ENCODE peak calls at places on chromosomes 5 and 9, in nine cellular contexts. I, O, F, M, Z, N, U, K and D are unnamed samples.

GRCh38 chr5:148653271-148653839 is 972 bp downstream of the HTR4 start:
- DNase-seq in O (no peak), K (no peak), F (no peak), M (peak), I (no peak), Z (no peak), U (no peak), N (no peak), D (no peak)

GRCh38 chr9:124183772-124184171 is 74.0 kb upstream of the NEK6 start:
- DNase-seq in N (no peak), Z (no peak), I (no peak), F (no peak), U (peak), K (peak), O (no peak), M (no peak), D (no peak)

GRCh38 chr5:128927644-128928043 is 37.6 kb upstream of the SLC27A6 start:
- DNase-seq in N (no peak), K (no peak), U (no peak), I (no peak), O (no peak), M (no peak), F (no peak), Z (no peak), D (no peak)

GRCh38 chr5:159030357-159030756 is 69.4 kb downstream of the EBF1 start:
- DNase-seq in F (no peak), I (no peak), O (no peak), Z (no peak), N (no peak), M (no peak), K (no peak), U (no peak), D (no peak)

GRCh38 chr5:99058466-99058865 is 129.7 kb upstream of the CHD1 start:
- DNase-seq in N (no peak), M (no peak), I (no peak), Z (no peak), U (no peak), F (no peak), K (no peak), O (no peak), D (no peak)

GRCh38 chr9:80004687-80005086 is 432.9 kb downstream of the TLE4 start:
- DNase-seq in M (no peak), F (no peak), K (no peak), Z (no peak), N (no peak), O (no peak), I (no peak), U (no peak), D (no peak)

GRCh38 chr9:124602204-124602603 is 95.0 kb upstream of the NR5A1 start:
- DNase-seq in Z (no peak), O (no peak), M (no peak), N (peak), U (no peak), I (no peak), F (no peak), K (no peak), D (no peak)

GRCh38 chr9:91802391-91802790 is 147.6 kb downstream of the ROR2 start:
- DNase-seq in K (no peak), M (peak), Z (no peak), F (no peak), I (no peak), U (no peak), O (no peak), N (no peak), D (no peak)

GRCh38 chr5:10295619-10296326 is 11.9 kb downstream of the CMBL start:
- DNase-seq in F (no peak), U (no peak), O (no peak), K (no peak), I (peak), N (no peak), Z (no peak), M (no peak), D (no peak)

GRCh38 chr9:69578026-69578425 is 94.1 kb downstream of the APBA1 start:
- DNase-seq in K (no peak), F (no peak), N (no peak), M (no peak), Z (no peak), I (no peak), U (no peak), O (no peak), D (no peak)

GRCh38 chr5:158943057-158943456 is 156.7 kb downstream of the EBF1 start:
- DNase-seq in K (no peak), O (no peak), N (peak), M (no peak), U (no peak), I (no peak), Z (peak), F (peak), D (no peak)

GRCh38 chr5:80885698-80886000 is 74.5 kb upstream of the RASGRF2 start:
- DNase-seq in Z (no peak), U (no peak), N (peak), M (no peak), O (no peak), I (no peak), K (no peak), F (no peak), D (no peak)

GRCh38 chr9:15553528-15553898 is 670 bp downstream of the CCDC171 start:
- DNase-seq in M (no peak), O (no peak), I (no peak), N (no peak), K (no peak), Z (no peak), F (no peak), U (no peak), D (no peak)

GRCh38 chr5:97078958-97079357 is 63.5 kb downstream of the LIX1 start:
- DNase-seq in Z (no peak), K (no peak), F (no peak), U (no peak), N (no peak), O (no peak), I (no peak), M (no peak), D (no peak)

GRCh38 chr9:19074836-19075235 is 25.6 kb downstream of the RRAGA start:
- DNase-seq in U (no peak), K (no peak), F (no peak), M (no peak), I (no peak), N (no peak), O (no peak), Z (no peak), D (no peak)

GRCh38 chr5:177568326-177568725 is 14.0 kb upstream of the FAM193B start:
- DNase-seq in O (no peak), I (no peak), M (no peak), U (no peak), Z (no peak), K (no peak), N (no peak), F (no peak), D (no peak)

GRCh38 chr5:87300744-87301143 is 33.1 kb downstream of the RASA1 start:
- DNase-seq in O (no peak), I (no peak), N (peak), K (no peak), F (no peak), M (no peak), U (no peak), Z (no peak), D (peak)

GRCh38 chr5:142703153-142703552 is 17.3 kb upstream of the FGF1 start:
- DNase-seq in I (no peak), N (no peak), U (no peak), F (no peak), M (no peak), K (no peak), O (no peak), Z (no peak), D (no peak)

GRCh38 chr5:136062563-136063274 is 33.9 kb downstream of the TGFBI start:
- DNase-seq in K (no peak), U (no peak), F (no peak), N (peak), M (no peak), I (no peak), O (no peak), Z (no peak), D (peak)

GRCh38 chr5:67612961-67613360 is 416.4 kb upstream of the CD180 start:
- DNase-seq in U (no peak), F (no peak), M (no peak), K (no peak), O (no peak), I (no peak), N (no peak), Z (no peak), D (no peak)

GRCh38 chr9:136941231-136942111 is 3.1 kb downstream of the FBXW5 start:
- DNase-seq in F (no peak), I (no peak), K (no peak), M (no peak), Z (peak), O (peak), N (no peak), U (no peak), D (peak)

GRCh38 chr5:93579561-93580386 is 1.2 kb downstream of the NR2F1-AS1 start:
- DNase-seq in U (no peak), O (no peak), M (peak), I (no peak), K (peak), Z (peak), F (no peak), N (peak), D (no peak)

GRCh38 chr5:87499478-87500410 is 87.0 kb upstream of the CCNH start:
- DNase-seq in O (no peak), M (no peak), I (no peak), F (no peak), N (no peak), K (peak), U (no peak), Z (no peak), D (no peak)

GRCh38 chr5:156914371-156914737 is 48.7 kb downstream of the TIMD4 start:
- DNase-seq in M (no peak), O (no peak), N (no peak), F (no peak), U (no peak), I (no peak), Z (no peak), K (peak), D (no peak)

GRCh38 chr5:85109616-85110015 is 724.9 kb upstream of the EDIL3 start:
- DNase-seq in I (no peak), F (no peak), Z (no peak), O (no peak), U (no peak), M (no peak), N (no peak), K (no peak), D (no peak)

GRCh38 chr9:128987800-128988199 is 40.3 kb downstream of the NUP188 start:
- DNase-seq in N (no peak), M (no peak), U (no peak), I (no peak), K (no peak), F (no peak), Z (no peak), O (no peak), D (no peak)

GRCh38 chr5:133398646-133399081 is 213.7 kb downstream of the FSTL4 start:
- DNase-seq in U (no peak), Z (no peak), I (no peak), O (no peak), N (no peak), F (no peak), K (no peak), M (no peak), D (no peak)

GRCh38 chr9:108850293-108850897 is 5.4 kb downstream of the ACTL7B start:
- DNase-seq in M (no peak), N (peak), U (no peak), F (no peak), K (no peak), O (no peak), Z (no peak), I (no peak), D (no peak)

GRCh38 chr5:76345582-76345981 is 57.5 kb upstream of the IQGAP2 start:
- DNase-seq in U (no peak), I (no peak), M (no peak), K (no peak), Z (no peak), N (peak), O (no peak), F (no peak), D (no peak)

GRCh38 chr5:140189977-140190867 is 15.2 kb downstream of the CYSTM1 start:
- DNase-seq in O (no peak), F (no peak), Z (no peak), N (no peak), M (no peak), K (no peak), I (no peak), U (no peak), D (no peak)

GRCh38 chr9:114339130-114339908 is 9.7 kb downstream of the ORM2 start:
- DNase-seq in O (no peak), K (peak), Z (peak), U (peak), F (no peak), I (peak), N (peak), M (peak), D (peak)

GRCh38 chr5:65961644-65962043 is 35.3 kb downstream of the ERBIN start:
- DNase-seq in I (no peak), K (no peak), F (no peak), Z (no peak), M (no peak), O (no peak), N (no peak), U (no peak), D (no peak)

GRCh38 chr9:73056245-73056644 is 95.4 kb upstream of the ANXA1 start:
- DNase-seq in K (no peak), F (no peak), M (no peak), Z (no peak), U (no peak), O (no peak), N (no peak), I (no peak), D (no peak)
- TF ChIP-seq POLR2A in K (no peak), F (no peak), M (no peak), Z (no peak), U (no peak), O (no peak), N (no peak), I (no peak), D (no peak)

GRCh38 chr9:27835286-27835685 is 262.0 kb upstream of the C9orf72 start:
- DNase-seq in U (no peak), F (no peak), O (no peak), K (no peak), N (no peak), M (no peak), Z (no peak), I (no peak), D (no peak)
- TF ChIP-seq EP300 in U (no peak), F (no peak), O (no peak), K (no peak), N (no peak), M (no peak), Z (no peak), I (no peak), D (no peak)

DNA sequence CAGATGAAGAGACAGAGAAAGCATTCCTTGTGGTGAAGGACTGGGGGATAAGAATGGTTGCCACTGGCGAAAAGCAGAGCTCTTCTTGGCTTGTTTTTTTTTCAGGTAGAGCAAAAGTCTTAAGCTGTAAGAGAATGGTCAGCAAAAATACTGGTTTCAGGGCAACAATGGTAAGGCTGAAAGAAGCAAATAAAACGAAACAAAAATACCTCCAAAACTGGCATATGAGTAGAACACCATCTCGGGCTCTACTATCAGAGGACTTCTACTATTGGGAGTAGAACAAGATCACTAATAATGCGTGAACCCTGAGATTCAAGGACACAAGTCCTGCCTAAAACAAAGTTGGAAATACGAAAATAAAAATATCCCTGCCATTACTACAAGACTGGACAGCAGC is 1823.2 kb upstream of the CDH6 start:
- DNase-seq in M (no peak), F (no peak), O (no peak), U (no peak), Z (no peak), I (no peak), N (no peak), K (no peak), D (no peak)
- H3K27ac ChIP-seq in M (no peak), F (no peak), O (no peak), U (no peak), Z (no peak), I (no peak), N (no peak), K (no peak), D (no peak)

DNA sequence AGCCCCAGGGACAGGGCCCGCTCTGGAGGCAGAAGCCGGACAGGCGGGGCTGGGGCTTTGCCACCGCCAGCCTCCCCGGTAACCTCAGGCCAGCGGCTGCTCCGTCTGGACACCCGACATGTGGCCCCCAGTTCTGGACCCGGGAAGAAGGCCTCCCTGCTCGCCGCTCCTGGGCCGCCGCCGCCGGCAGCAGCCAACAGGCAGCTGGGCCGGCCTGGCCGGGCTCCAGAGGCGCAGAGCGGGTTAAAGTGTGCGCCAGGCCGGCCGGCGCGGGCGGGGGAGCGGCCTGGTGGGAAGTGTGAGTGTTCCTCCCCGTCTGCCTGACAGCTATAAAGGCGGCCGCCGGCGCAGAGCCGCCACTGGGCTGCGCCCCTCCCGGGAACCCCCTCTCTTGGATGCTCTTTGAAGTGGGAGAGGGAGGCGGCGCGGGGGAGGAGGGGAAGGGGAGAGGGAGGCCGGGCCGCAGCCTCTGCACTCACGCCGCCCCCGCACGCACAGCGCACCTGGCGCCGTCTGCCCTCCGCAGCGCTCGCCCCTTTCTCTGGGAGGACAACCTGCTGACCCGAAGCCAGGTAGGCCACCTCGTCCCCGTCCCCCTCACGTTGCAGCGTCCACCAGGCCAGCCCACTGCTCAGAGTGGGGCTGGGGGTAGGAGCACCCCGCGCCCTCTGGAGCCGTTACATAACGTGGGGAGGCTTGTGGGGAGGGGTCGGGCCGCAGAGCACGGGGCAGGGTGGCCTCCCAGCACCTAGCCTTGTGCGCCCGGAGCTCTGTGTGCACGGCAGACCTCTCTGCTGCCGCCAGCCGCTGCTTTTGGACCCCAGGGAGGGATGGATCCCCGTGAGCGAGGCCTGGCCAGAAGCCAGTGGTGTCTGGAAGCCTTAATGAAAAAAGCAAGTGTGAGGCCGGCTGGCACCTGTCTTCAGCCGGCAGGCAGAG is at the start of gene ADAMTSL2:
- DNase-seq in M (peak), K (peak), Z (peak), O (no peak), U (peak), N (no peak), I (peak), F (no peak), D (peak)
- TF ChIP-seq POLR2A in M (no peak), K (no peak), Z (no peak), O (no peak), U (no peak), N (no peak), I (no peak), F (no peak), D (no peak)

DNA sequence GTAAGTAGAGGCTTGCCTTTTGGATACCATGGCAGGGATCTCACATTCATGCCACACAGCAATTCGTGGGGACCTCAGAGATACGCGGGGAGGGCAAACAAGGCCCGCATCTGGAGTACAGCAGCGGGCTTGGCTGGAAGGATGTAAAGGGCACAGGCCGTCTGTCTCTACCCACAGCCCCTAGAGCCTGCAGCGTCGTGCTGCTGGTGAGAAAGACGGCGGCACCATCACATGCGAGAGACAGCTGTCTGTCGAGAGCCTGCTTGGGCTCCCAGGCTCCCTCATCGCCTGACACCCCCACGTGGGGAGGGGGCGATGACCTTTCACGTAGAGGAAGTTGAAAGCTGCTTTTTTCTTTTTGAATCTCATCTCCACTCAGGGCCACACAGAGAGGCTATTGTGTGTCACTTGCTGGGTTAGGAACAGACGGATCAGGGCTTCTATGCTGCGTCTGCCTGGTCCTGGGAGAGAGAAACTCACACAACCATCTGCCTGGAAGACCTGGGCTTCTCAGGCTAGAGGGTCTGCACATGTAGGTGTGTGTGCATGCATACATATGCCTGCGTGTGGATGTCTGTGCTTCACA is 134.6 kb upstream of the PPP1R26 start:
- DNase-seq in O (no peak), N (no peak), I (no peak), M (no peak), K (no peak), U (no peak), F (no peak), Z (no peak), D (peak)
- TF ChIP-seq EP300 in O (no peak), N (no peak), I (no peak), M (no peak), K (no peak), U (no peak), F (no peak), Z (no peak), D (no peak)

DNA sequence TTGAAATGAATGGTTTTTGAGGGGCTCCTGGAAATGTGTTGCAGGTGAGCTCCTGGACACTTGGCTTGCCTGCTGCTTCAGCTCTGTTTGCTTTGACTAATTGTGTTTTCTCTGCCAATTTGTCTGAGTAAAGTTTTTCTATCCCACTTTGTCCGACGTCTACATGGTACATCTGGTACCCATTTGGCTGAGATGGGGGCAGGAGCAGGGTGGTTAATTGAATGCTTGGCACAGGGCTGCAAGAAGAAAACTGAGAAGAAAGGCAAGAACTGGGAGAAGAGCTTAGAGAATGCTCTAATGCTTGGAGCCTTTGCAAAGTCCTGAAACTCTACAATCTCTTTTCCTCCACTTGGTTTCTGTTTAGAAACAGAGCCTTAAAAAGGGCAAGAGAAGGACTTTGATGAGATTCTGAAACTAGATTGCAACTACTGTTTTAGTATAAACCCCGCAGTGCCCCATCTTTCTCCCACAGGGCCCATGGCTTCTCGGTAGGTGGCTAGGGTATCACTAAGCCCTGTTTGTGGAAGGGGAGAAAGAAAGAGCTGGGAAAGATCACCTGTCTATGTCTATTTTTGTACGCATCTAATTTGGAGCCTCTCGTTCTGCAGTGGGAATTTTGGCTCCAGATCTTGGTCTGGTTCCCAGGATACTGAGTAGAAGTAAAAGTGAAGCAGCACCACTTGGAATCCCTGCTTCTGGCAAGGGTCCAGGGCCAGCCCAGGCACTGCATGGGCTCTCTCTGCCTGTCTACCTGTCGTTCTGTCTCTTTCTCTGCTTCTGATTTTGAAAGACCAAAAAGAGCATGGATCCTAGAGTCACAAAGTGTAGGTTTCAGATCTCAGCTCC is 214.4 kb downstream of the SEMA6A start:
- DNase-seq in I (no peak), K (no peak), F (no peak), M (peak), U (peak), N (no peak), Z (peak), O (no peak), D (no peak)
- H3K27ac ChIP-seq in I (no peak), K (no peak), F (no peak), M (peak), U (peak), N (no peak), Z (no peak), O (no peak), D (no peak)